ENCODE peak calls at places on chromosomes 7 and 10, in seven cellular contexts. D, U, I, O, Z, S and Q are unnamed samples.
A peak's percentile ranks its signal among the peaks of the same experiment; 100 is the strongest.

GRCh38 chr10:110504111-110504735 is 6.5 kb downstream of the DUSP5 start:
- DNase-seq in Z (no peak), D (peak; percentile 48), S (peak; percentile 51), O (no peak), U (peak; percentile 19), I (peak; percentile 41), Q (no peak)

GRCh38 chr7:95723583-95724180 is 48.7 kb upstream of the DYNC1I1 start:
- DNase-seq in Z (peak; percentile 51), I (no peak), D (peak; percentile 32), O (peak; percentile 29), S (no peak), U (peak; percentile 45), Q (peak; percentile 16)

GRCh38 chr7:154568346-154568745 is 434.6 kb downstream of the PAXIP1 start:
- DNase-seq in I (no peak), S (no peak), D (no peak), Z (no peak), U (peak; percentile 27), O (no peak), Q (no peak)

GRCh38 chr10:110169586-110169985 is 37.8 kb upstream of the MXI1 start:
- DNase-seq in O (no peak), Z (no peak), U (no peak), S (no peak), D (no peak), I (no peak), Q (no peak)

GRCh38 chr7:14995774-14996173 is 93.2 kb upstream of the DGKB start:
- DNase-seq in D (no peak), Z (no peak), S (no peak), O (no peak), I (no peak), U (no peak), Q (no peak)

GRCh38 chr7:33904680-33905388 is 505 bp upstream of the BMPER start:
- DNase-seq in D (peak; percentile 17), S (peak; percentile 23), Z (peak; percentile 48), I (no peak), O (peak; percentile 41), U (no peak), Q (peak; percentile 17)

GRCh38 chr10:43390791-43391190 is 18.2 kb downstream of the HNRNPF start:
- DNase-seq in U (peak; percentile 83), S (no peak), I (peak; percentile 49), D (no peak), O (no peak), Z (no peak), Q (no peak)

GRCh38 chr10:123583639-123584418 is 82.3 kb upstream of the GPR26 start:
- DNase-seq in Z (peak; percentile 52), I (no peak), S (peak; percentile 59), U (peak; percentile 63), O (peak; percentile 76), D (peak; percentile 79), Q (peak; percentile 85)

GRCh38 chr7:91082038-91082437 is 182.2 kb upstream of the FZD1 start:
- DNase-seq in Z (no peak), O (no peak), I (no peak), D (no peak), S (no peak), U (no peak), Q (no peak)

GRCh38 chr10:95741807-95742528 is 14.0 kb upstream of the ENTPD1 start:
- DNase-seq in O (peak; percentile 37), Z (no peak), D (no peak), S (no peak), U (no peak), I (no peak), Q (no peak)

GRCh38 chr7:77235280-77235679 is 35.7 kb upstream of the FGL2 start:
- DNase-seq in S (no peak), D (no peak), Z (no peak), U (no peak), O (no peak), I (no peak), Q (no peak)

GRCh38 chr10:26540601-26541000 is 102.5 kb downstream of the APBB1IP start:
- DNase-seq in U (no peak), S (no peak), Z (no peak), D (no peak), O (no peak), I (no peak), Q (no peak)

GRCh38 chr7:95921543-95921942 is 149.2 kb downstream of the DYNC1I1 start:
- DNase-seq in Z (no peak), O (no peak), D (no peak), U (no peak), I (no peak), S (no peak), Q (no peak)

GRCh38 chr10:33800545-33800944 is 466.1 kb upstream of the NRP1 start:
- DNase-seq in S (no peak), U (no peak), I (no peak), Z (no peak), O (peak; percentile 68), D (no peak), Q (no peak)

GRCh38 chr10:103691267-103691666 is 164.1 kb downstream of the SH3PXD2A start:
- DNase-seq in D (no peak), S (no peak), U (no peak), O (no peak), I (no peak), Z (no peak), Q (no peak)

GRCh38 chr10:43693602-43694001 is 44.9 kb upstream of the ZNF32 start:
- DNase-seq in S (no peak), O (peak; percentile 19), U (no peak), D (no peak), I (no peak), Z (no peak), Q (no peak)

GRCh38 chr7:63900394-63901203 is 98.0 kb upstream of the ZNF722 start:
- DNase-seq in D (peak; percentile 98), O (peak; percentile 97), S (peak; percentile 88), U (peak; percentile 94), Z (no peak), I (peak; percentile 86), Q (peak; percentile 90)

GRCh38 chr7:35492451-35493175 is 202.3 kb downstream of the HERPUD2 start:
- DNase-seq in S (no peak), I (no peak), U (no peak), Z (no peak), D (no peak), O (no peak), Q (no peak)

GRCh38 chr10:118546479-118546878 is 49.0 kb downstream of the PRLHR start:
- DNase-seq in O (no peak), Z (no peak), U (no peak), D (no peak), I (no peak), S (no peak), Q (no peak)

GRCh38 chr7:151018421-151019129 is 5.7 kb downstream of the ATG9B start:
- DNase-seq in I (peak; percentile 64), U (no peak), D (no peak), S (peak; percentile 58), Z (no peak), O (no peak), Q (no peak)

GRCh38 chr10:75405201-75406143 is 3.9 kb upstream of the ZNF503 start:
- DNase-seq in D (peak; percentile 88), Z (no peak), U (no peak), O (peak; percentile 30), I (no peak), S (no peak), Q (no peak)

GRCh38 chr10:6579193-6579903 is 728 bp downstream of the PRKCQ start:
- DNase-seq in O (no peak), D (peak; percentile 57), S (peak; percentile 63), U (no peak), Z (no peak), I (no peak), Q (no peak)